ENCODE peak calls at places on chromosomes 12 and 14, in six cellular contexts. J is epithelial cell of esophagus, Q is EL, Z is skeletal muscle cell, P is amniotic stem cell, B is heart left ventricle. R is an unnamed sample.

GRCh38 chr12:34390846-34391700 is 368.8 kb downstream of the ALG10 start:
- DNase-seq in Z (no peak), B (peak; percentile 11), Q (no peak), P (no peak), J (no peak), R (no peak)

GRCh38 chr14:29156096-29156495 is 389.5 kb downstream of the FOXG1 start:
- DNase-seq in J (no peak), Z (no peak), Q (no peak), B (no peak), P (no peak), R (no peak)

GRCh38 chr12:52004042-52004648 is 2.6 kb upstream of the TAMALIN start:
- DNase-seq in Q (peak; percentile 58), Z (no peak), B (peak; percentile 64), J (peak; percentile 63), P (no peak), R (peak; percentile 55)

GRCh38 chr14:65359503-65359902 is 53.0 kb upstream of the FUT8 start:
- DNase-seq in J (peak; percentile 68), Z (no peak), Q (no peak), P (no peak), B (no peak), R (no peak)

GRCh38 chr12:52402377-52402776 is 3.8 kb downstream of the KRT82 start:
- DNase-seq in Q (no peak), J (no peak), B (no peak), Z (no peak), P (no peak), R (no peak)

GRCh38 chr14:76473381-76474263 is 97.7 kb downstream of the ESRRB start:
- DNase-seq in P (no peak), B (peak; percentile 47), Q (peak; percentile 12), J (no peak), Z (no peak), R (peak; percentile 48)

GRCh38 chr14:76782885-76783566 is 21.8 kb downstream of the VASH1 start:
- DNase-seq in Z (peak; percentile 16), P (no peak), Q (no peak), B (no peak), J (no peak), R (no peak)

GRCh38 chr12:46024099-46024498 is 33.7 kb upstream of the SCAF11 start:
- DNase-seq in P (no peak), B (no peak), J (no peak), Z (no peak), Q (no peak), R (no peak)

GRCh38 chr12:52469853-52470252 is 3.8 kb downstream of the KRT6C start:
- DNase-seq in J (no peak), B (no peak), Z (no peak), Q (no peak), P (no peak), R (no peak)

R was measured in Daoy.